ENCODE peak calls at places on chromosomes 13 and 19, in nine cellular contexts. D is non-pigmented ciliary epithelial cell, C is D341Med, M is anterior cingulate cortex, F is stromal cell of bone marrow, U is DMS53, B is left cardiac atrium, L is AG04449, Y is H54. T is an unnamed sample.

GRCh38 chr19:15432629-15433518 is 14.1 kb upstream of the AKAP8L start:
- DNase-seq in C (peak), Y (peak), U (peak), M (peak), B (peak), L (no peak), D (peak), F (peak), T (no peak)

GRCh38 chr19:55193481-55193880 is 13.4 kb upstream of the SYT5 start:
- DNase-seq in Y (no peak), C (no peak), M (no peak), L (no peak), F (no peak), U (no peak), D (no peak), B (no peak), T (no peak)

GRCh38 chr13:113792821-113793717 is 34.0 kb downstream of the TMEM255B start:
- DNase-seq in L (no peak), D (no peak), M (no peak), B (no peak), U (no peak), Y (no peak), C (no peak), F (no peak), T (no peak)

GRCh38 chr13:101425623-101426022 is 9.3 kb upstream of the NALCN start:
- DNase-seq in F (no peak), C (no peak), U (no peak), D (no peak), L (no peak), Y (no peak), M (no peak), B (no peak), T (no peak)

GRCh38 chr13:20127563-20128458 is 33.0 kb downstream of the GJA3 start:
- DNase-seq in F (no peak), C (peak), B (peak), L (no peak), U (peak), Y (no peak), M (peak), D (no peak), T (no peak)

GRCh38 chr19:31548941-31549340 is 199.7 kb upstream of the TSHZ3 start:
- DNase-seq in L (no peak), M (no peak), F (peak), C (peak), D (peak), U (peak), B (no peak), Y (no peak), T (no peak)

GRCh38 chr19:17536957-17537356 is 18.5 kb upstream of the COLGALT1 start:
- DNase-seq in M (no peak), C (no peak), Y (no peak), D (no peak), B (no peak), U (peak), F (no peak), L (no peak), T (no peak)

GRCh38 chr13:24997367-24997967 is 98.5 kb upstream of the PABPC3 start:
- DNase-seq in Y (no peak), U (peak), L (no peak), D (no peak), M (no peak), B (no peak), F (peak), C (no peak), T (no peak)

GRCh38 chr13:40149611-40150283 is 494.3 kb downstream of the COG6 start:
- DNase-seq in U (no peak), Y (peak), C (no peak), F (peak), M (no peak), L (peak), D (peak), B (peak), T (peak)

GRCh38 chr19:47752440-47753211 is 7.3 kb downstream of the NOP53 start:
- DNase-seq in C (no peak), Y (no peak), L (no peak), F (no peak), B (no peak), M (no peak), U (no peak), D (no peak), T (no peak)

GRCh38 chr13:33057019-33057785 is 41.0 kb downstream of the KL start:
- DNase-seq in B (peak), F (no peak), U (peak), M (no peak), D (no peak), L (no peak), C (peak), Y (peak), T (peak)

GRCh38 chr13:110166598-110166997 is 140.4 kb downstream of the COL4A1 start:
- DNase-seq in B (no peak), U (no peak), Y (no peak), D (no peak), C (no peak), M (no peak), L (no peak), F (no peak), T (no peak)

GRCh38 chr13:99967884-99968520 is 3.6 kb downstream of the ZIC5 start:
- DNase-seq in F (no peak), M (no peak), Y (no peak), C (no peak), U (no peak), D (no peak), B (no peak), L (no peak), T (no peak)

GRCh38 chr13:109207618-109208017 is 578.2 kb downstream of the MYO16 start:
- DNase-seq in F (no peak), D (no peak), C (no peak), M (no peak), U (no peak), B (no peak), L (no peak), Y (no peak), T (no peak)

GRCh38 chr19:46202872-46203860 is 26.4 kb upstream of the IGFL1 start:
- DNase-seq in D (no peak), B (no peak), M (no peak), U (no peak), C (no peak), F (no peak), L (no peak), Y (no peak), T (no peak)

GRCh38 chr19:41974652-41975051 is 15.5 kb upstream of the RABAC1 start:
- DNase-seq in L (no peak), F (no peak), M (no peak), C (no peak), B (no peak), D (no peak), U (no peak), Y (no peak), T (no peak)

GRCh38 chr19:31214086-31214485 is 135.2 kb downstream of the TSHZ3 start:
- DNase-seq in D (peak), U (peak), M (no peak), Y (peak), L (peak), B (peak), C (no peak), F (peak), T (peak)

GRCh38 chr19:18021121-18021755 is 13.3 kb downstream of the ARRDC2 start:
- DNase-seq in M (peak), B (peak), C (no peak), F (peak), D (no peak), Y (peak), L (no peak), U (peak), T (no peak)

GRCh38 chr13:33135097-33135496 is 118.9 kb downstream of the KL start:
- DNase-seq in M (no peak), B (no peak), U (no peak), Y (no peak), F (no peak), L (no peak), C (no peak), D (no peak), T (no peak)

GRCh38 chr19:40962460-40962961 is 28.6 kb upstream of the CYP2B6 start:
- DNase-seq in M (no peak), F (no peak), U (no peak), B (no peak), C (no peak), L (no peak), Y (peak), D (no peak), T (no peak)

GRCh38 chr13:33349996-33350826 is 64.7 kb upstream of the STARD13 start:
- DNase-seq in C (peak), F (no peak), M (no peak), U (peak), L (no peak), B (peak), Y (peak), D (no peak), T (no peak)

GRCh38 chr19:5891938-5892771 is 11.4 kb downstream of the NDUFA11 start:
- DNase-seq in M (no peak), U (peak), Y (no peak), L (no peak), C (peak), D (no peak), F (peak), B (peak), T (no peak)

GRCh38 chr19:11025006-11025405 is 64.2 kb downstream of the SMARCA4 start:
- DNase-seq in B (no peak), C (no peak), L (no peak), Y (no peak), M (no peak), F (no peak), D (no peak), U (no peak), T (no peak)

GRCh38 chr19:29940971-29941585 is 961 bp upstream of the URI1 start:
- DNase-seq in D (no peak), U (no peak), Y (no peak), C (no peak), M (no peak), F (no peak), L (no peak), B (no peak), T (no peak)

GRCh38 chr19:9952276-9952675 is 16.0 kb upstream of the OLFM2 start:
- DNase-seq in F (no peak), M (no peak), Y (no peak), L (no peak), D (no peak), B (no peak), C (no peak), U (no peak), T (no peak)

GRCh38 chr13:19860884-19861655 is 2.4 kb downstream of the ZMYM5 start:
- DNase-seq in F (peak), D (no peak), B (no peak), U (peak), Y (no peak), L (no peak), C (no peak), M (no peak), T (peak)